ENCODE peak calls at places on chromosomes 3 and 15, in five cellular contexts. T is neuronal stem cell, C is H9, N is mesendoderm, E is mesenchymal stem cell. V is an unnamed sample.

GRCh38 chr3:107845355-107846281 is 245.2 kb downstream of the CD47 start:
- DNase-seq in T (no peak), C (no peak), N (no peak), E (no peak), V (peak; percentile 21)

GRCh38 chr3:30006111-30006510 is 600.3 kb upstream of the TGFBR2 start:
- DNase-seq in T (no peak), C (no peak), N (no peak), E (no peak), V (peak; percentile 72)

GRCh38 chr3:51982838-51983577 is at the start of gene ACY1:
- DNase-seq in T (peak; percentile 87), C (peak; percentile 91), N (peak; percentile 94), E (peak; percentile 95), V (peak; percentile 81)

GRCh38 chr3:27914199-27914598 is 192.1 kb upstream of the EOMES start:
- DNase-seq in T (peak; percentile 2), C (peak; percentile 52), N (peak; percentile 68), E (no peak), V (no peak)

GRCh38 chr15:31236184-31237041 is 90.2 kb upstream of the KLF13 start:
- DNase-seq in T (no peak), C (no peak), N (peak; percentile 59), E (peak; percentile 94), V (peak; percentile 94)

GRCh38 chr3:32872487-32873382 is 54.9 kb downstream of the TRIM71 start:
- DNase-seq in T (no peak), C (no peak), N (no peak), E (no peak), V (no peak)

GRCh38 chr3:64449026-64449425 is 223.8 kb upstream of the PRICKLE2 start:
- DNase-seq in T (no peak), C (no peak), N (no peak), E (no peak), V (no peak)

GRCh38 chr15:43219929-43220886 is 610 bp downstream of the EPB42 start:
- DNase-seq in T (no peak), C (peak; percentile 15), N (no peak), E (no peak), V (no peak)

GRCh38 chr15:58179741-58180381 is 41.7 kb downstream of the AQP9 start:
- DNase-seq in T (no peak), C (no peak), N (no peak), E (no peak), V (peak; percentile 19)

DNA sequence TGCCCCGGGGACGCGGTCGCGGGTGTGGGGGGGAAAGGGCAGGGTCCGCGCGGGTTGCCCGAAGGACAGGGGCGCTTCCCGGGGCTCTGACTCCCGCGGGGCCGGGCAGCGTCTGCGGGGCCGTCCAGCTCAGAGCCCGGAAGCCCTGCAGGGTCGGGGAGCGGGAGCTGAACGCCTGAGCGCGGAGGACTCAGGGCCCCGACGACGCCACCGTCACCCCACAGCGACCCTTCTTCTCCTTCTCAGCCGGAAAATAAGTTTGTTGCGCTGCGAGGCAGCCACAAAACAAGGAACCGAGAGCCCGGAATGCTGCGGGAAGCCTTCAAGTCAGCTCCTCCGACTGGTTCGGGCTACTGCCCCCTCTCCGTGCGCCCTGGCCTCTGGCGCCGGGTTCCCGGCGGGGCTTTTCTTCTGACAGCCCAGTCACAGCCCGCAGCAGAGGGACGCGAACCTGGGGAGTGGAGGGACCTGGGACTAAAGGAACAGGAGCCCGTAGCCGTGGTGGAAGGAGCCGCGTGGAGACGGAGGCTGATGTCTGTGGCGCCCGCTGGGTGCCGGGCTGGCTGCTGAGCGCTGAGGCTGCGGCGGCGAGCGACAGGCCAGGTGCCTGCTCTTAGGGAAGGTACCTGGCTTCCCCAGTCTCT is 484 bp downstream of the CNTN4 start:
- DNase-seq in T (peak; percentile 58), C (peak; percentile 53), N (peak; percentile 88), E (peak; percentile 69), V (no peak)
- H4K8ac ChIP-seq in T (no peak overlapping the region), C (no peak overlapping the region), N (no peak overlapping the region), E (peak overlapping the region; percentile 94), V (no peak overlapping the region)

GRCh38 chr3:46672349-46672695 is 21.2 kb downstream of the ALS2CL start:
- DNase-seq in T (no peak), C (peak; percentile 16), N (no peak), E (no peak), V (no peak)

GRCh38 chr3:46674031-46674592 is 19.4 kb downstream of the ALS2CL start:
- DNase-seq in T (no peak), C (no peak), N (peak; percentile 40), E (no peak), V (no peak)

GRCh38 chr3:46671541-46672348 is 21.7 kb downstream of the ALS2CL start:
- DNase-seq in T (no peak), C (peak; percentile 20), N (no peak), E (no peak), V (no peak)

GRCh38 chr3:46675426-46675825 is 18.1 kb downstream of the ALS2CL start:
- DNase-seq in T (no peak), C (no peak), N (no peak), E (no peak), V (no peak)

DNA sequence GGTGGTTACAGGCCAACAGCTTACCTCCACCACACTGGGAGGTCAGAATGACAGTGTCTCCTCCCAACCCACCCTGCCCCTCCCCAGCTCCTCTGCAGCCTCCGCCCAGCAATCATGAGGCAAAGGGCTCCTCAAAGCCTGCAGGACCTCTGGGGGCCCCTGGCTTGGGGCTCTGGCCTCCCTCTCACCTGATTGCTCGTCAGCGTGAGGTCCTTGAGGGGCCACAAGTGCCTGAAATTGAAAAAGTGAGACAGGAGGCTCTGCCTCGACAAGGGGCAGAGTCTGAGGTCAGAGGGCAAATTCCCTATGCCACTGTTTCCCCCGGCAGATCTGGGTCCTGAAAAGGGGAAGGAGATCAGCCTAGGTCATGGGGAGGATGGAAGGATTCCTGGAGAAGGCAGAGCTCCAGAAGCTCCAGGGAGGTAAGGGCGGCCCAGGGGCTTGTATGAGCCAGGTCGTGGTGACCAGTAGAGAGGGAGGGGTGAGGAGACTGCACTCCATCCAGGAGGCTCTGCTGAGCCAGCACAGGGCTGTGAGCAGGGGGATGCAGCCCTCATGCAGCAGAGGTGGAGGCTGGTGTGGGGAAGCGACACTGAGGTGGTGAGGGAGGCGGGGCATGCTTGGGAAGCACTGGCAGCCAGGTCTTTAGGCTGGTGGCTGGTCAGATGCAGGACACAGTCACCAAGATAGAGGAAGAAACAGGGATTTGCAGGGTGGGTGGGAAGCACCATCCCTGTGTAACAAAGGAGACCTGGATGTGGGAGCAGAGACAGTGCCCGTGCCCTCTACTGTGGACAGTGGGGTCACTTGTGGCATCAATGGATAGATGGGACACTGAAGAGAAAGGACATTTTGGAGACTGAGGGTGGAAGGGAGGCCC is 20.1 kb downstream of the ALS2CL start:
- DNase-seq in T (no peak), C (no peak), N (no peak), E (no peak), V (no peak)
- H4K8ac ChIP-seq in T (peak overlapping the region; percentile 45), C (no peak overlapping the region), N (no peak overlapping the region), E (no peak overlapping the region), V (no peak overlapping the region)

DNA sequence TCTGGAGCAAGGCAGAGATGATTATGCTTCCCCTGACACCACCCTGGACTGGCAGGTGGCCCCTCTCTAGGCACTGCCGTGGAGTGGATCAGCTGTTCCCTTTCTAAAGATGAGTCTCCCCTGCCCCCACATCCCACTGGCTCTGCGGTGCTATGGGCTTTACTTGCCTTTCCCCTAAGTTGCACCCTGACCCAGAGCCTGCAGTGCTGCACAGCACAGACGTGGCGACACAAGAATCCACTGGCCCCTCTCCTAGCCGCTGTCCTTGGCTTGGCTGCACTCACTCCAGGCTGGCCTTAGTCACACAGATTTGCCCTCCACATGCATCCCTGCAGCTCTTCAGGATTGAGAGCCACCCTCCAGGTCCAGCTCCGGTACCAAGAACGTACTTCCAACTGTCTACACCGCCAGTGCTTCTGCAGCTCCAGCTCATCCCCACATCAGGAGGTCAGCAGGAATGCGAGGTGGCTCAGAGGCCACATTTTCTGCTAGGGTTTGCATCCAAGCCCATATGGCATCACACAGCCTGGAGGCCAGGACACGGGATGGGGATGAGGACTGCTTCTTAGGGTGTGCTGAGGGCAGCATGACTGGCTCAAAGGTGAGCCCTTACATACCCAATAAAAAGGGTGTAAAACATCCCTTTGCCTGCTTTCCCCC is 82.4 kb upstream of the RASGRF1 start:
- DNase-seq in T (no peak), C (peak; percentile 24), N (no peak), E (no peak), V (no peak)
- H4K8ac ChIP-seq in T (no peak overlapping the region), C (no peak overlapping the region), N (no peak overlapping the region), E (no peak overlapping the region), V (no peak overlapping the region)

DNA sequence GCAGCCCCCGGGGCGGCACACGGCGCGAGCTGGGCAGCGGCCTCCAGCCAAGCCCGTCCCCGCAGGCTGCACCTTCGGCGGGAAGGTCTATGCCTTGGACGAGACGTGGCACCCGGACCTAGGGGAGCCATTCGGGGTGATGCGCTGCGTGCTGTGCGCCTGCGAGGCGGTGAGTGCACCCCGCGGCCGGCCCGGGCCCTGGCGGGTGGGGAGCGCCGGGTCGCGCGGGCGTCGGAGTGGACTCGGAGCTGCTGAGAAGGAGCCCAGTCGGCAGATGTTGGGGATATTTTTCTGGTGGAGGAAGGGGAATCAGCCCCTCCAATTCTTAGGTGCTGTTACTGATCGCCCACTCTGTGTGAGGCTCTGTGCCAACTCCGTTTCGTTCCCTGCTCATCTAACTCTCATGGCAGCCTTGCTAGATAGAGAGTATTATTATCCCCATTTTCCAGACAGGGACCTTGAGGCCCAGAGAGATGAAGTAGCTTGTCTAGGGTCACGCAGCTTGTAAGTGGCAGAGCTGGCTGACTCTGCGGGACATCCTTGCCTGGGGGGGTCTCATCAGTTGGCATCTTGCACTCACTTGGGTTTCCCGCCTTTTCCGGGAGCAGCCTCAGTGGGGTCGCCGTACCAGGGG is 890 bp downstream of the CHRD start:
- DNase-seq in T (no peak), C (no peak), N (no peak), E (no peak), V (no peak)
- H4K8ac ChIP-seq in T (no peak overlapping the region), C (no peak overlapping the region), N (no peak overlapping the region), E (peak overlapping the region; percentile 14), V (no peak overlapping the region)

GRCh38 chr3:150703756-150704344 is at the start of gene ERICH6:
- DNase-seq in T (peak; percentile 79), C (peak; percentile 94), N (peak; percentile 97), E (peak; percentile 93), V (peak; percentile 85)
- H4K8ac ChIP-seq in T (no peak within 1 kb of the TSS), C (no peak within 1 kb of the TSS), N (no peak within 1 kb of the TSS), E (peak within 1 kb of the TSS; percentile 99), V (peak within 1 kb of the TSS; percentile 98)

GRCh38 chr3:197236362-197236761 is 62.0 kb downstream of the DLG1 start:
- DNase-seq in T (no peak), C (no peak), N (no peak), E (no peak), V (no peak)
- H4K8ac ChIP-seq in T (no peak overlapping the region), C (no peak overlapping the region), N (no peak overlapping the region), E (no peak overlapping the region), V (no peak overlapping the region)

V was measured in IMR-90.